ENCODE peak calls at places on chromosomes 7 and 10, in six cellular contexts. G, U, P, W, C and A are unnamed samples.

GRCh38 chr10:28719789-28720436 is 42.6 kb downstream of the BAMBI start:
- DNase-seq in G (no peak), U (no peak), P (no peak), W (peak; percentile 65), C (no peak), A (no peak)

GRCh38 chr7:149642579-149642978 is 130.8 kb downstream of the ZNF467 start:
- DNase-seq in G (no peak), U (no peak), P (no peak), W (no peak), C (peak; percentile 53), A (no peak)

GRCh38 chr7:100825215-100825671 is 2.1 kb downstream of the EPHB4 start:
- DNase-seq in G (no peak), U (no peak), P (no peak), W (peak; percentile 38), C (no peak), A (no peak)

GRCh38 chr7:15167912-15168311 is 265.4 kb upstream of the DGKB start:
- DNase-seq in G (no peak), U (no peak), P (no peak), W (no peak), C (no peak), A (no peak)

GRCh38 chr7:87148332-87148955 is 3.8 kb upstream of the DMTF1 start:
- DNase-seq in G (peak; percentile 42), U (no peak), P (no peak), W (peak; percentile 74), C (no peak), A (no peak)

GRCh38 chr7:16649196-16649595 is 3.2 kb downstream of the BZW2 start:
- DNase-seq in G (no peak), U (no peak), P (no peak), W (no peak), C (no peak), A (no peak)

GRCh38 chr10:113523071-113523470 is 29.8 kb upstream of the HABP2 start:
- DNase-seq in G (no peak), U (no peak), P (no peak), W (no peak), C (no peak), A (no peak)

GRCh38 chr10:12510566-12510965 is 161.2 kb downstream of the CAMK1D start:
- DNase-seq in G (no peak), U (no peak), P (no peak), W (no peak), C (no peak), A (no peak)

GRCh38 chr7:40833541-40834234 is 698.9 kb downstream of the SUGCT start:
- DNase-seq in G (no peak), U (no peak), P (no peak), W (peak; percentile 37), C (no peak), A (no peak)

GRCh38 chr10:74753295-74754211 is 72.8 kb upstream of the KAT6B start:
- DNase-seq in G (no peak), U (no peak), P (no peak), W (no peak), C (no peak), A (no peak)

GRCh38 chr10:43196131-43196980 is 58.1 kb downstream of the CSGALNACT2 start:
- DNase-seq in G (no peak), U (no peak), P (peak; percentile 6), W (no peak), C (no peak), A (no peak)

GRCh38 chr7:97019710-97020109 is 4.9 kb downstream of the DLX5 start:
- DNase-seq in G (no peak), U (no peak), P (no peak), W (no peak), C (no peak), A (no peak)

GRCh38 chr10:79380125-79380917 is 33.1 kb downstream of the PPIF start:
- DNase-seq in G (no peak), U (no peak), P (peak; percentile 6), W (peak; percentile 90), C (no peak), A (no peak)

GRCh38 chr10:73879296-73880173 is 5.2 kb upstream of the CAMK2G start:
- DNase-seq in G (peak; percentile 56), U (peak; percentile 74), P (peak; percentile 84), W (peak; percentile 85), C (peak; percentile 84), A (peak; percentile 98)

GRCh38 chr10:61313460-61313859 is 139.7 kb downstream of the TMEM26 start:
- DNase-seq in G (no peak), U (no peak), P (no peak), W (peak; percentile 73), C (no peak), A (no peak)

GRCh38 chr7:95398155-95398940 is 2.2 kb upstream of the PON3 start:
- DNase-seq in G (no peak), U (no peak), P (no peak), W (no peak), C (no peak), A (no peak)

GRCh38 chr7:95397381-95397780 is 1.2 kb upstream of the PON3 start:
- DNase-seq in G (no peak), U (no peak), P (peak; percentile 20), W (no peak), C (no peak), A (no peak)

GRCh38 chr7:95394370-95394769 is 1.8 kb downstream of the PON3 start:
- DNase-seq in G (no peak), U (no peak), P (no peak), W (no peak), C (no peak), A (no peak)

GRCh38 chr7:95395755-95396135 is 430 bp downstream of the PON3 start:
- DNase-seq in G (peak; percentile 25), U (no peak), P (no peak), W (no peak), C (no peak), A (no peak)

GRCh38 chr7:95396136-95397032 is at the start of gene PON3:
- DNase-seq in G (peak; percentile 61), U (no peak), P (peak; percentile 26), W (peak; percentile 11), C (no peak), A (peak; percentile 42)
- TF ChIP-seq CTCF in G (peak; percentile 83), U (no peak), P (peak; percentile 16), W (peak; percentile 20), C (peak; percentile 21), A (peak; percentile 34)

GRCh38 chr10:58436071-58436470 is 50.9 kb downstream of the TFAM start:
- DNase-seq in G (no peak), U (no peak), P (no peak), W (peak; percentile 34), C (no peak), A (no peak)

GRCh38 chr10:58431903-58432302 is 46.7 kb downstream of the TFAM start:
- DNase-seq in G (no peak), U (no peak), P (no peak), W (peak; percentile 23), C (no peak), A (no peak)

GRCh38 chr10:58438340-58438739 is 53.1 kb downstream of the TFAM start:
- DNase-seq in G (no peak), U (no peak), P (no peak), W (peak; percentile 79), C (no peak), A (no peak)

GRCh38 chr10:58438986-58439385 is 53.8 kb downstream of the TFAM start:
- DNase-seq in G (no peak), U (no peak), P (no peak), W (no peak), C (no peak), A (no peak)

GRCh38 chr10:58435297-58435696 is 50.1 kb downstream of the TFAM start:
- DNase-seq in G (no peak), U (no peak), P (no peak), W (peak; percentile 96), C (peak; percentile 17), A (peak; percentile 51)
- TF ChIP-seq CTCF in G (no peak), U (no peak), P (no peak), W (peak; percentile 18), C (no peak), A (no peak)

GRCh38 chr7:51366172-51366728 is 49.6 kb upstream of the COBL start:
- DNase-seq in G (no peak), U (no peak), P (no peak), W (no peak), C (no peak), A (no peak)

GRCh38 chr7:51369746-51370145 is 53.1 kb upstream of the COBL start:
- DNase-seq in G (no peak), U (no peak), P (no peak), W (peak; percentile 14), C (no peak), A (no peak)

GRCh38 chr7:51367614-51367968 is 51.0 kb upstream of the COBL start:
- DNase-seq in G (no peak), U (no peak), P (no peak), W (no peak), C (no peak), A (no peak)

GRCh38 chr7:51366930-51367613 is 50.5 kb upstream of the COBL start:
- DNase-seq in G (no peak), U (no peak), P (peak; percentile 52), W (peak; percentile 60), C (no peak), A (peak; percentile 9)
- TF ChIP-seq CTCF in G (peak; percentile 89), U (peak; percentile 72), P (peak; percentile 17), W (peak; percentile 68), C (peak; percentile 76), A (peak; percentile 42)

GRCh38 chr10:22977751-22978150 is 49.9 kb downstream of the ARMC3 start:
- DNase-seq in G (no peak), U (no peak), P (no peak), W (no peak), C (no peak), A (no peak)
- TF ChIP-seq CTCF in G (no peak), U (no peak), P (no peak), W (peak; percentile 5), C (no peak), A (no peak)

GRCh38 chr10:92575961-92576360 is 2.1 kb upstream of the IDE start:
- DNase-seq in G (no peak), U (no peak), P (no peak), W (no peak), C (no peak), A (no peak)

GRCh38 chr10:92573091-92573797 is 649 bp downstream of the IDE start:
- DNase-seq in G (no peak), U (no peak), P (peak; percentile 40), W (peak; percentile 54), C (no peak), A (peak; percentile 61)

GRCh38 chr10:92574545-92575377 is 868 bp upstream of the IDE start:
- DNase-seq in G (no peak), U (no peak), P (peak; percentile 43), W (peak; percentile 53), C (no peak), A (no peak)

GRCh38 chr10:92572362-92573090 is 1.4 kb downstream of the IDE start:
- DNase-seq in G (no peak), U (no peak), P (peak; percentile 16), W (no peak), C (no peak), A (no peak)

DNA sequence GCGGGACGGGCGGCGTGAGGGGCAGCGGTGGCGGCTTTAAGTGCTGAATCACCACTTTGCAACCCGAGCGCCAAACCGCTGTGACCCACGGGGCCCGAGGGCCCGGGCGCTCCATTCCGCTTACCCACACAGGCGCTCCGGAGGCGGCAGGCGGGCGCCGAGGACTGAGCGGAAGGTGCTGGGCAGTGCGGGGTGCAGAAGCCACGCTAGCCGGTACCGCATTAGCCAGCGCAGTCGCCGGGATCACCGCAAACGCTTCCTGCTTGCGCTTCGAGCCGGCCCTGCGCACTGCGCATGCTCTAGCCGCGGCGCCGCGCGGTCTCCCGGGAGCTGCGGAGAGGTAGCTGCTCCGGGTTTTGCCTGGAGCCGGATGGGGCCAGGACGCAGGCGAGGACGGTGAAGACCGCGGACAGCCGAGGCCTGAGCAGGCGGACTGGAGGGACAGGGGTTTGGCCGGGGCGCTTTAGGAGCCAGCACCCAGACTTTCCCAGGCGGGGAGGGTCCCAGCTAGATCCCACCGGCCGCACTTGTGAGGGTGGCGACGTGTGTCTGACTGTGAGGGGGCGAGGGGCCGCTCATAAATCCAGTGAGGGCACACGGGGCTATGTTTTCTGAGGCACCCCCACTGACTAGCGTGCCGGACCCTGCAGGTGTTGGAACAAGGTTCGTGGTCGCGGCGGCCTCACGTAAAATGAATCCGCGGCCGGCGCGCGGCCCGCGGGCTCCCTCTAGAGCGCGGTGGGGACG is at the start of gene IDE:
- DNase-seq in G (no peak), U (peak; percentile 61), P (peak; percentile 90), W (peak; percentile 90), C (peak; percentile 90), A (peak; percentile 86)
- TF ChIP-seq CTCF in G (peak; percentile 99), U (peak; percentile 85), P (peak; percentile 85), W (peak; percentile 86), C (peak; percentile 87), A (no peak)